ENCODE peak calls at places on chromosomes 1 and 21, in five cellular contexts. X is psoas muscle, G is upper lobe of left lung, B is fibroblast of mammary gland, R is HFF-Myc. V is an unnamed sample.

GRCh38 chr1:26539722-26540121 is 10.2 kb downstream of the RPS6KA1 start:
- DNase-seq in X (no peak), R (no peak), G (peak), B (no peak), V (no peak)

GRCh38 chr21:28336299-28336698 is 656.4 kb downstream of the LTN1 start:
- DNase-seq in G (no peak), R (peak), X (no peak), B (peak), V (peak)

GRCh38 chr1:170790651-170791071 is 126.7 kb downstream of the PRRX1 start:
- DNase-seq in B (peak), X (no peak), R (no peak), G (no peak), V (peak)

GRCh38 chr1:4312024-4312423 is 342.4 kb upstream of the AJAP1 start:
- DNase-seq in X (no peak), B (no peak), G (no peak), R (no peak), V (no peak)

GRCh38 chr1:109543988-109544735 is 4.3 kb upstream of the GNAI3 start:
- DNase-seq in B (no peak), G (no peak), R (no peak), X (no peak), V (no peak)

GRCh38 chr1:226736908-226737818 is 1.9 kb downstream of the ITPKB start:
- DNase-seq in G (peak), X (peak), B (peak), R (no peak), V (peak)

GRCh38 chr21:19981938-19982337 is 1016.3 kb upstream of the NCAM2 start:
- DNase-seq in R (no peak), G (no peak), B (no peak), X (no peak), V (no peak)

GRCh38 chr1:225870883-225871282 is 11.3 kb downstream of the TMEM63A start:
- DNase-seq in G (no peak), X (no peak), R (no peak), B (no peak), V (no peak)

GRCh38 chr21:32641715-32642698 is 29.8 kb upstream of the CFAP298 start:
- DNase-seq in X (no peak), B (no peak), G (no peak), R (no peak), V (no peak)

GRCh38 chr1:8302181-8302681 is 15.7 kb upstream of the SLC45A1 start:
- DNase-seq in B (no peak), X (no peak), R (no peak), G (no peak), V (no peak)

GRCh38 chr1:11364170-11364569 is 91.2 kb downstream of the UBIAD1 start:
- DNase-seq in B (no peak), R (no peak), G (no peak), X (no peak), V (no peak)

GRCh38 chr1:21655748-21656147 is 13.4 kb downstream of the RAP1GAP start:
- DNase-seq in G (peak), B (no peak), R (no peak), X (no peak), V (no peak)

GRCh38 chr1:69485616-69486015 is 82.1 kb upstream of the LRRC7 start:
- DNase-seq in G (no peak), R (no peak), B (no peak), X (no peak), V (no peak)

GRCh38 chr1:22163137-22163536 is 20.2 kb upstream of the WNT4 start:
- DNase-seq in X (no peak), B (no peak), G (no peak), R (no peak), V (no peak)

GRCh38 chr1:87523466-87523865 is 194.8 kb downstream of the LMO4 start:
- DNase-seq in X (no peak), G (no peak), B (no peak), R (no peak), V (no peak)

GRCh38 chr1:206925116-206925736 is 3.5 kb upstream of the FCMR start:
- DNase-seq in R (no peak), B (no peak), G (peak), X (peak), V (no peak)

GRCh38 chr21:15722591-15723324 is 7.0 kb upstream of the USP25 start:
- DNase-seq in R (no peak), B (no peak), X (no peak), G (no peak), V (no peak)

GRCh38 chr21:27681841-27682240 is 715.0 kb upstream of the ADAMTS5 start:
- DNase-seq in B (peak), G (no peak), R (no peak), X (no peak), V (no peak)

GRCh38 chr1:155713054-155713453 is 24.2 kb downstream of the DAP3 start:
- DNase-seq in B (no peak), R (no peak), G (no peak), X (no peak), V (no peak)

GRCh38 chr1:56676571-56677035 is 31.5 kb downstream of the PRKAA2 start:
- DNase-seq in G (no peak), B (peak), X (no peak), R (peak), V (peak)

GRCh38 chr21:31173881-31174555 is 135.7 kb upstream of the KRTAP19-8 start:
- DNase-seq in X (no peak), R (no peak), B (no peak), G (peak), V (peak)

GRCh38 chr1:200437556-200438203 is 27.8 kb upstream of the ZNF281 start:
- DNase-seq in G (no peak), X (no peak), R (no peak), B (peak), V (peak)

GRCh38 chr21:26405735-26406361 is 167.2 kb downstream of the CYYR1 start:
- DNase-seq in R (peak), B (peak), G (peak), X (no peak), V (peak)

GRCh38 chr1:202967684-202968281 is 726 bp upstream of the CYB5R1 start:
- DNase-seq in R (no peak), G (peak), B (no peak), X (no peak), V (peak)

GRCh38 chr1:43776043-43776761 is 68.9 kb downstream of the ST3GAL3 start:
- DNase-seq in R (peak), B (peak), X (no peak), G (no peak), V (peak)

GRCh38 chr1:228361314-228362140 is 45.1 kb downstream of the TRIM11 start:
- DNase-seq in R (no peak), B (no peak), G (no peak), X (peak), V (no peak)

GRCh38 chr1:1892763-1893120 is 1.9 kb upstream of the GNB1 start:
- DNase-seq in B (no peak), R (no peak), G (no peak), X (no peak), V (no peak)
- H3K4me3 ChIP-seq in B (no peak), R (no peak), G (no peak), X (peak), V (no peak)

GRCh38 chr1:166141969-166142368 is 24.8 kb downstream of the FAM78B start:
- DNase-seq in B (no peak), R (no peak), G (no peak), X (no peak), V (no peak)
- TF ChIP-seq CTCF in B (no peak), R (no peak), G (no peak), X (no peak), V (no peak)

GRCh38 chr1:18110968-18111367 is 3.4 kb downstream of the IGSF21 start:
- DNase-seq in G (no peak), B (no peak), X (no peak), R (no peak), V (peak)
- H3K4me3 ChIP-seq in G (no peak), B (no peak), X (peak), R (no peak), V (no peak)

GRCh38 chr1:35560256-35561225 is 2.9 kb downstream of the NCDN start:
- DNase-seq in X (peak), B (no peak), R (no peak), G (no peak), V (no peak)

GRCh38 chr1:35557611-35558373 is at the start of gene NCDN:
- DNase-seq in B (peak), G (peak), X (peak), R (peak), V (peak)

GRCh38 chr1:35557118-35557610 is at the start of gene KIAA0319L:
- DNase-seq in X (peak), B (no peak), R (no peak), G (peak), V (no peak)

GRCh38 chr1:35559317-35559944 is 1.8 kb downstream of the NCDN start:
- DNase-seq in B (no peak), X (no peak), R (no peak), G (no peak), V (no peak)

DNA sequence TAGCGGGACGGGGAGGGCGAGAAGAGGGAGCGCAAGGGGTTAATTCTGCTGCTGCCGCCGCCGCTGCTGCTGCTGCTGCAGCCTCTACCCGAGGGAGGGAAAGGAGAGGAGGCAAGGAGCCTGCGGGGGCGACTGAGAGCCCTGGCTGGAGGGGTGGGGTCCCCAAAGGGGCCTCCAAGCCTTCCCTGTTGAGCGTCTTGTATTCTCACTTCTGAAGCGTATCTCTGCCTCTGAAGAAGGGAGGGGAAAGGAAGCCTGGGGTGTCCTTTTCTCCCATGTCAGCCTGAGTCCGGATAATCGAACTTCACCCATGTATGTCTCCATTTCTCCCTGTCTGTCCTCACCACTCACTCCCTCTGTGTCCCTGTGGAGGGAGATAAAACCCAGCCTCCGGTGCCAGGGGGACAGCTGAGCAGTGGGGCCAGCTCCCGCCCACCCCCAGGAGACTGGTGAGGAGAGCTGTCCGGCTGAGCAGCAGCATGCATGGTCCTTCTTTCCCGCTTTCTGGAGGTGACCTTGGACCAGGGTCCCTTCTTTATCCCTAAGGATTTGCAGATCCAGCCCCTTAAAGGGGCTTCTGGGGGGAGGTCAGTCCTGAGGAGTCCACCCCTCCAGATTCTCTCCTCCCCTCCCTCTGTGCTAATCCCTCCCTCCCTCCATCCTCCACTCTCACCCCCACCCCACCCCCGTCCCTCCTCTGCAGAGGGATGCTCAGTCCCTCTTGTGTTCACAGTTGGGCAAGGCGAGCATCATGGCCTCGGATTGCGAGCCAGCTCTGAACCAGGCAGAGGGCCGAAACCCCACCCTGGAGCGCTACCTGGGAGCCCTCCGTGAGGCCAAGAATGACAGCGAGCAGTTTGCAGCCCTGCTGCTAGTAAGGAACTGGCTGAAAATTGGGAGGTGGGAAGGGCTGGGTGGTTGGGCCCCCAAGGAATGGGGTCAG is 1.0 kb downstream of the NCDN start:
- DNase-seq in X (no peak), R (no peak), G (no peak), B (no peak), V (peak)
- TF ChIP-seq CTCF in X (no peak), R (no peak), G (no peak), B (no peak), V (no peak)

GRCh38 chr1:84300991-84301758 is at the start of gene SAMD13:
- DNase-seq in B (peak), R (peak), G (peak), X (peak), V (peak)
- H3K4me3 ChIP-seq in B (peak), R (peak), G (peak), X (peak), V (peak)

V was measured in foreskin fibroblast.